ENCODE peak calls at places on chromosomes 13 and 19, in seven cellular contexts. One of them, this sample, is unnamed. For H3K4me1, the result is how much of the 10 kb centered on the place peaks cover.

GRCh38 chr19:8069116-8069973 is 16.8 kb downstream of the CCL25 start:
- DNase-seq in psoas muscle: no peak
- DNase-seq in GM23338: peak
- DNase-seq in colonic mucosa: peak
- DNase-seq in CD4-positive, CD25-positive, alpha-beta regulatory T cell: peak
- DNase-seq in PC-3: peak
- DNase-seq in CD8-positive, alpha-beta T cell: no peak
- DNase-seq in this sample: no peak

GRCh38 chr13:34942732-34943674 is 933 bp downstream of the NBEA start:
- DNase-seq in psoas muscle: peak
- DNase-seq in GM23338: peak
- DNase-seq in colonic mucosa: peak
- DNase-seq in CD4-positive, CD25-positive, alpha-beta regulatory T cell: peak
- DNase-seq in PC-3: peak
- DNase-seq in CD8-positive, alpha-beta T cell: peak
- DNase-seq in this sample: peak

GRCh38 chr19:3397266-3398022 is 31.1 kb downstream of the NFIC start:
- DNase-seq in psoas muscle: peak
- DNase-seq in GM23338: peak
- DNase-seq in colonic mucosa: peak
- DNase-seq in CD4-positive, CD25-positive, alpha-beta regulatory T cell: no peak
- DNase-seq in PC-3: no peak
- DNase-seq in CD8-positive, alpha-beta T cell: no peak
- DNase-seq in this sample: peak

GRCh38 chr19:5298502-5298901 is 42.1 kb downstream of the PTPRS start:
- DNase-seq in psoas muscle: peak
- DNase-seq in GM23338: no peak
- DNase-seq in colonic mucosa: no peak
- DNase-seq in CD4-positive, CD25-positive, alpha-beta regulatory T cell: no peak
- DNase-seq in PC-3: peak
- DNase-seq in CD8-positive, alpha-beta T cell: no peak
- DNase-seq in this sample: peak

GRCh38 chr19:31340059-31341025 is 8.9 kb downstream of the TSHZ3 start:
- DNase-seq in psoas muscle: no peak
- DNase-seq in GM23338: peak
- DNase-seq in colonic mucosa: no peak
- DNase-seq in CD4-positive, CD25-positive, alpha-beta regulatory T cell: peak
- DNase-seq in PC-3: no peak
- DNase-seq in CD8-positive, alpha-beta T cell: peak
- DNase-seq in this sample: no peak

GRCh38 chr19:46073268-46073922 is 32.6 kb upstream of the IGFL4 start:
- DNase-seq in psoas muscle: no peak
- DNase-seq in GM23338: no peak
- DNase-seq in colonic mucosa: no peak
- DNase-seq in CD4-positive, CD25-positive, alpha-beta regulatory T cell: no peak
- DNase-seq in PC-3: peak
- DNase-seq in CD8-positive, alpha-beta T cell: no peak
- DNase-seq in this sample: no peak

GRCh38 chr19:38496116-38496515 is 62.6 kb downstream of the RYR1 start:
- DNase-seq in psoas muscle: no peak
- DNase-seq in GM23338: no peak
- DNase-seq in colonic mucosa: no peak
- DNase-seq in CD4-positive, CD25-positive, alpha-beta regulatory T cell: no peak
- DNase-seq in PC-3: no peak
- DNase-seq in CD8-positive, alpha-beta T cell: no peak
- DNase-seq in this sample: no peak

GRCh38 chr19:10517760-10518443 is 655 bp upstream of the S1PR5 start:
- DNase-seq in psoas muscle: no peak
- DNase-seq in GM23338: peak
- DNase-seq in colonic mucosa: no peak
- DNase-seq in CD4-positive, CD25-positive, alpha-beta regulatory T cell: no peak
- DNase-seq in PC-3: peak
- DNase-seq in CD8-positive, alpha-beta T cell: peak
- DNase-seq in this sample: peak

GRCh38 chr19:6103217-6103644 is 7.1 kb downstream of the RFX2 start:
- DNase-seq in psoas muscle: peak
- DNase-seq in GM23338: no peak
- DNase-seq in colonic mucosa: no peak
- DNase-seq in CD4-positive, CD25-positive, alpha-beta regulatory T cell: no peak
- DNase-seq in PC-3: peak
- DNase-seq in CD8-positive, alpha-beta T cell: no peak
- DNase-seq in this sample: peak

GRCh38 chr13:51249767-51250741 is 27.9 kb downstream of the FAM124A start:
- DNase-seq in psoas muscle: no peak
- DNase-seq in GM23338: peak
- DNase-seq in colonic mucosa: no peak
- DNase-seq in CD4-positive, CD25-positive, alpha-beta regulatory T cell: peak
- DNase-seq in PC-3: no peak
- DNase-seq in CD8-positive, alpha-beta T cell: no peak
- DNase-seq in this sample: peak
- H3K4me1 ChIP-seq in psoas muscle: under half
- H3K4me1 ChIP-seq in GM23338: half or more
- H3K4me1 ChIP-seq in colonic mucosa: under half
- H3K4me1 ChIP-seq in CD4-positive, CD25-positive, alpha-beta regulatory T cell: under half
- H3K4me1 ChIP-seq in PC-3: under half
- H3K4me1 ChIP-seq in CD8-positive, alpha-beta T cell: under half
- H3K4me1 ChIP-seq in this sample: under half

GRCh38 chr19:18656337-18657086 is 19.7 kb downstream of the KLHL26 start:
- DNase-seq in psoas muscle: no peak
- DNase-seq in GM23338: no peak
- DNase-seq in colonic mucosa: no peak
- DNase-seq in CD4-positive, CD25-positive, alpha-beta regulatory T cell: no peak
- DNase-seq in PC-3: no peak
- DNase-seq in CD8-positive, alpha-beta T cell: no peak
- DNase-seq in this sample: no peak

GRCh38 chr19:18651738-18652137 is 14.9 kb downstream of the KLHL26 start:
- DNase-seq in psoas muscle: no peak
- DNase-seq in GM23338: no peak
- DNase-seq in colonic mucosa: no peak
- DNase-seq in CD4-positive, CD25-positive, alpha-beta regulatory T cell: no peak
- DNase-seq in PC-3: no peak
- DNase-seq in CD8-positive, alpha-beta T cell: no peak
- DNase-seq in this sample: no peak

GRCh38 chr19:18655173-18655844 is 18.5 kb downstream of the KLHL26 start:
- DNase-seq in psoas muscle: no peak
- DNase-seq in GM23338: no peak
- DNase-seq in colonic mucosa: no peak
- DNase-seq in CD4-positive, CD25-positive, alpha-beta regulatory T cell: no peak
- DNase-seq in PC-3: no peak
- DNase-seq in CD8-positive, alpha-beta T cell: no peak
- DNase-seq in this sample: no peak

GRCh38 chr19:18653853-18654252 is 17.0 kb downstream of the KLHL26 start:
- DNase-seq in psoas muscle: no peak
- DNase-seq in GM23338: no peak
- DNase-seq in colonic mucosa: no peak
- DNase-seq in CD4-positive, CD25-positive, alpha-beta regulatory T cell: no peak
- DNase-seq in PC-3: no peak
- DNase-seq in CD8-positive, alpha-beta T cell: no peak
- DNase-seq in this sample: no peak

DNA sequence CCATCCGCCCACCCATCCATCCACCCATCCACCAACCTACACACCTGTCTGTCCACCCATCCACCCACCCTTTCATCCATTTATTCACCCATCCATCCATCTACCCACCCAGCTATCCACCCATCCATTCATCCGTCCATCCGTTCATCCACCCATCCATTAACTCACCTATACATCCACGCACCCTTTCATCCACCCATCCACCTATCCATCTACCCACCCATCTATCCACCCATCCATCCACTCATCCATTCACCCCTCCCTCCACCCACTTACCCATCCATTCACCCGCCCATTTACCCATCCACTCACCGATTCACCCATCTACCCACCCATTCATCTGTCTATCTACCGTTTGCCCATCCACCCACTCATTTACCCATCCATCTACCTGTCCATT is 17.6 kb downstream of the KLHL26 start:
- DNase-seq in psoas muscle: no peak
- DNase-seq in GM23338: no peak
- DNase-seq in colonic mucosa: no peak
- DNase-seq in CD4-positive, CD25-positive, alpha-beta regulatory T cell: no peak
- DNase-seq in PC-3: no peak
- DNase-seq in CD8-positive, alpha-beta T cell: no peak
- DNase-seq in this sample: no peak
- H3K4me1 ChIP-seq in psoas muscle: under half
- H3K4me1 ChIP-seq in GM23338: under half
- H3K4me1 ChIP-seq in colonic mucosa: under half
- H3K4me1 ChIP-seq in CD4-positive, CD25-positive, alpha-beta regulatory T cell: under half
- H3K4me1 ChIP-seq in PC-3: under half
- H3K4me1 ChIP-seq in CD8-positive, alpha-beta T cell: under half
- H3K4me1 ChIP-seq in this sample: under half

GRCh38 chr13:24152292-24153214 is 8.0 kb upstream of the SPATA13 start:
- DNase-seq in psoas muscle: no peak
- DNase-seq in GM23338: no peak
- DNase-seq in colonic mucosa: no peak
- DNase-seq in CD4-positive, CD25-positive, alpha-beta regulatory T cell: no peak
- DNase-seq in PC-3: no peak
- DNase-seq in CD8-positive, alpha-beta T cell: no peak
- DNase-seq in this sample: no peak

GRCh38 chr13:24151864-24152263 is 8.7 kb upstream of the SPATA13 start:
- DNase-seq in psoas muscle: no peak
- DNase-seq in GM23338: no peak
- DNase-seq in colonic mucosa: no peak
- DNase-seq in CD4-positive, CD25-positive, alpha-beta regulatory T cell: no peak
- DNase-seq in PC-3: no peak
- DNase-seq in CD8-positive, alpha-beta T cell: no peak
- DNase-seq in this sample: no peak

GRCh38 chr13:24148414-24149305 is 11.9 kb upstream of the SPATA13 start:
- DNase-seq in psoas muscle: no peak
- DNase-seq in GM23338: peak
- DNase-seq in colonic mucosa: no peak
- DNase-seq in CD4-positive, CD25-positive, alpha-beta regulatory T cell: no peak
- DNase-seq in PC-3: peak
- DNase-seq in CD8-positive, alpha-beta T cell: no peak
- DNase-seq in this sample: peak

GRCh38 chr13:24149306-24150032 is 11.1 kb upstream of the SPATA13 start:
- DNase-seq in psoas muscle: no peak
- DNase-seq in GM23338: no peak
- DNase-seq in colonic mucosa: no peak
- DNase-seq in CD4-positive, CD25-positive, alpha-beta regulatory T cell: no peak
- DNase-seq in PC-3: peak
- DNase-seq in CD8-positive, alpha-beta T cell: no peak
- DNase-seq in this sample: no peak

DNA sequence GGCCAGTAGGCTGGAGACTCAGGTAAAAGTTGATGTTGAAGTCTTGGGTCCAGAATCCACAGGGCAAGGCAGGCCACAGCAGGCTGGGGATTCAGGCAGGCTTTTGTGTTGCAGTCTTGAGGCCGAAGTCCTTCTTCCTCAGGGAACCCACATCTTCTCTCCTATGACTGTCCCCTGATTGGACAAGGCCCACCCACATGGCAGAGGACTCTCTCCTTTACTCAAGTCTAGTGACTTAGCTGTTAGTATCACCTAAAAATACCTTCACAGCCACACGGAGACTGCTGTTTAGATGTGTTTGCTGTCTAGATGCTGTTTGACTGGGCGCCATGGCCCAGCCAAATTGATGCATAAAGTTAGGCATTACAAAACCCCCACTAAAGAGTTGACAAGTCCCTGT is 9.9 kb upstream of the SPATA13 start:
- DNase-seq in psoas muscle: no peak
- DNase-seq in GM23338: no peak
- DNase-seq in colonic mucosa: no peak
- DNase-seq in CD4-positive, CD25-positive, alpha-beta regulatory T cell: no peak
- DNase-seq in PC-3: no peak
- DNase-seq in CD8-positive, alpha-beta T cell: no peak
- DNase-seq in this sample: no peak
- H3K4me1 ChIP-seq in psoas muscle: under half
- H3K4me1 ChIP-seq in GM23338: under half
- H3K4me1 ChIP-seq in colonic mucosa: under half
- H3K4me1 ChIP-seq in CD4-positive, CD25-positive, alpha-beta regulatory T cell: under half
- H3K4me1 ChIP-seq in PC-3: under half
- H3K4me1 ChIP-seq in CD8-positive, alpha-beta T cell: under half
- H3K4me1 ChIP-seq in this sample: under half

DNA sequence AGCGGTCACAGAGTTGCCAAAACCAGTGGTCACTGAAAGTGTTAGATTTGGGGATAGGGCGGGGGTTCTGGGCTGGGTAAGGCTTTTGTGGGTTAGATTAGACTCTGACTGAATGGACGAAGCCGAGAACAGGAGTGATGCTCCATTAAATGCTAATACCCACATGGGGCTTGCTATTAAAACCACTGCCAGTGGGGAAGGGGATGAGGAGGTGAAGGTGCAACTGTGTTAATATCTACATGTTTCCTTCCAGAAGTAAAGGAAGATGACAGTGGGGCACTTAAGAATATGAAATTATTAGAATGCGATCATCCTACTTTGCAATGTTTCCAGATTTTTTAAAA is 573 bp upstream of the ZNF614 start:
- DNase-seq in psoas muscle: no peak
- DNase-seq in GM23338: no peak
- DNase-seq in colonic mucosa: no peak
- DNase-seq in CD4-positive, CD25-positive, alpha-beta regulatory T cell: no peak
- DNase-seq in PC-3: peak
- DNase-seq in CD8-positive, alpha-beta T cell: no peak
- DNase-seq in this sample: no peak
- H3K4me1 ChIP-seq in psoas muscle: under half
- H3K4me1 ChIP-seq in GM23338: under half
- H3K4me1 ChIP-seq in colonic mucosa: under half
- H3K4me1 ChIP-seq in CD4-positive, CD25-positive, alpha-beta regulatory T cell: under half
- H3K4me1 ChIP-seq in PC-3: under half
- H3K4me1 ChIP-seq in CD8-positive, alpha-beta T cell: under half
- H3K4me1 ChIP-seq in this sample: under half